ENCODE peak calls at places on chromosomes 16 and 17, in six cellular contexts. E is NT2/D1; Z is GM03348; F is NCI-H1436; W is head of caudate nucleus; P is stimulated activated CD4-positive, alpha-beta T cell treated with anti-CD3 and anti-CD28 coated beads, TNF-alpha, amount 100 ng/mL, for 1 hour. G is an unnamed sample.

GRCh38 chr16:3182608-3183444 is 5.2 kb upstream of the OR1F1 start:
- DNase-seq in F (no peak), E (no peak), P (no peak), Z (peak), W (no peak), G (no peak)

GRCh38 chr17:44159519-44160210 is 10.8 kb upstream of the ASB16 start:
- DNase-seq in Z (no peak), E (no peak), F (no peak), P (no peak), W (no peak), G (no peak)

GRCh38 chr17:49496183-49496865 is 1.2 kb downstream of the NGFR start:
- DNase-seq in F (peak), P (peak), E (no peak), W (peak), Z (peak), G (peak)

GRCh38 chr16:2053211-2053610 is 5.4 kb downstream of the TSC2 start:
- DNase-seq in F (no peak), W (no peak), Z (no peak), P (no peak), E (no peak), G (no peak)

GRCh38 chr17:47188266-47188665 is 829 bp downstream of the CDC27 start:
- DNase-seq in W (no peak), E (no peak), F (no peak), Z (peak), P (no peak), G (no peak)

GRCh38 chr17:43356450-43356849 is 42.3 kb upstream of the ARL4D start:
- DNase-seq in Z (no peak), F (no peak), E (no peak), W (no peak), P (no peak), G (no peak)

GRCh38 chr17:48500435-48501426 is 30.1 kb downstream of the HOXB1 start:
- DNase-seq in Z (peak), F (no peak), W (no peak), E (no peak), P (no peak), G (no peak)

GRCh38 chr16:77786448-77786847 is 1.9 kb upstream of the VAT1L start:
- DNase-seq in W (no peak), Z (no peak), P (no peak), E (no peak), F (no peak), G (no peak)

GRCh38 chr16:19935696-19936095 is 51.0 kb upstream of the GPRC5B start:
- DNase-seq in Z (no peak), P (no peak), E (no peak), F (no peak), W (no peak), G (no peak)

G was measured in substantia nigra.